ENCODE peak calls at places on chromosomes 4 and X, in six cellular contexts. One of them, this sample, is unnamed. For H3K9me3 and H3K36me3, the result is how much of the 10 kb centered on the place peaks cover.

GRCh38 chr4:172344266-172344772 is 531.1 kb downstream of the GALNTL6 start:
- DNase-seq in mammary epithelial cell: no peak
- DNase-seq in IMR-90: no peak
- DNase-seq in breast epithelium: no peak
- DNase-seq in CD4-positive, alpha-beta memory T cell: no peak
- DNase-seq in cardiac muscle cell: no peak
- DNase-seq in this sample: no peak

GRCh38 chr4:166324321-166324720 is 451.3 kb downstream of the TLL1 start:
- DNase-seq in CD4-positive, alpha-beta memory T cell: no peak
- DNase-seq in IMR-90: no peak
- DNase-seq in mammary epithelial cell: peak
- DNase-seq in breast epithelium: no peak
- DNase-seq in cardiac muscle cell: peak
- DNase-seq in this sample: no peak

GRCh38 chr4:21882050-21882839 is 66.3 kb downstream of the KCNIP4 start:
- DNase-seq in mammary epithelial cell: peak
- DNase-seq in IMR-90: peak
- DNase-seq in cardiac muscle cell: no peak
- DNase-seq in CD4-positive, alpha-beta memory T cell: no peak
- DNase-seq in breast epithelium: no peak
- DNase-seq in this sample: no peak

GRCh38 chrX:65723706-65724105 is 56.3 kb downstream of the MSN start:
- DNase-seq in CD4-positive, alpha-beta memory T cell: peak
- DNase-seq in breast epithelium: no peak
- DNase-seq in cardiac muscle cell: no peak
- DNase-seq in IMR-90: peak
- DNase-seq in mammary epithelial cell: no peak
- DNase-seq in this sample: no peak

GRCh38 chrX:22392176-22392814 is 119.6 kb downstream of the CBLL2 start:
- DNase-seq in IMR-90: no peak
- DNase-seq in mammary epithelial cell: no peak
- DNase-seq in breast epithelium: no peak
- DNase-seq in CD4-positive, alpha-beta memory T cell: no peak
- DNase-seq in cardiac muscle cell: no peak
- DNase-seq in this sample: no peak

GRCh38 chr4:80610845-80611244 is 275.3 kb downstream of the CFAP299 start:
- DNase-seq in CD4-positive, alpha-beta memory T cell: no peak
- DNase-seq in breast epithelium: no peak
- DNase-seq in cardiac muscle cell: no peak
- DNase-seq in mammary epithelial cell: peak
- DNase-seq in IMR-90: peak
- DNase-seq in this sample: peak

GRCh38 chr4:72286185-72286584 is 254.4 kb downstream of the NPFFR2 start:
- DNase-seq in IMR-90: peak
- DNase-seq in mammary epithelial cell: peak
- DNase-seq in cardiac muscle cell: peak
- DNase-seq in breast epithelium: no peak
- DNase-seq in CD4-positive, alpha-beta memory T cell: no peak
- DNase-seq in this sample: no peak

GRCh38 chr4:155403886-155404285 is 27.1 kb upstream of the MAP9 start:
- DNase-seq in CD4-positive, alpha-beta memory T cell: no peak
- DNase-seq in IMR-90: peak
- DNase-seq in mammary epithelial cell: peak
- DNase-seq in breast epithelium: no peak
- DNase-seq in cardiac muscle cell: peak
- DNase-seq in this sample: no peak

GRCh38 chr4:85132570-85132969 is 166.1 kb upstream of the WDFY3 start:
- DNase-seq in mammary epithelial cell: no peak
- DNase-seq in IMR-90: no peak
- DNase-seq in breast epithelium: no peak
- DNase-seq in CD4-positive, alpha-beta memory T cell: no peak
- DNase-seq in cardiac muscle cell: no peak
- DNase-seq in this sample: no peak

GRCh38 chr4:145012841-145013240 is 85.2 kb downstream of the ANAPC10 start:
- DNase-seq in IMR-90: peak
- DNase-seq in mammary epithelial cell: peak
- DNase-seq in cardiac muscle cell: no peak
- DNase-seq in CD4-positive, alpha-beta memory T cell: no peak
- DNase-seq in breast epithelium: no peak
- DNase-seq in this sample: no peak

GRCh38 chr4:182201871-182202270 is 41.3 kb upstream of the TENM3 start:
- DNase-seq in mammary epithelial cell: no peak
- DNase-seq in IMR-90: peak
- DNase-seq in cardiac muscle cell: no peak
- DNase-seq in CD4-positive, alpha-beta memory T cell: no peak
- DNase-seq in breast epithelium: no peak
- DNase-seq in this sample: peak

GRCh38 chr4:20554134-20554533 is 146.1 kb upstream of the PACRGL start:
- DNase-seq in breast epithelium: no peak
- DNase-seq in cardiac muscle cell: no peak
- DNase-seq in mammary epithelial cell: peak
- DNase-seq in CD4-positive, alpha-beta memory T cell: no peak
- DNase-seq in IMR-90: no peak
- DNase-seq in this sample: no peak

GRCh38 chr4:150664935-150665334 is 83.0 kb downstream of the MAB21L2 start:
- DNase-seq in CD4-positive, alpha-beta memory T cell: no peak
- DNase-seq in IMR-90: no peak
- DNase-seq in cardiac muscle cell: no peak
- DNase-seq in breast epithelium: no peak
- DNase-seq in mammary epithelial cell: peak
- DNase-seq in this sample: no peak

GRCh38 chr4:87066403-87067119 is 131.8 kb downstream of the AFF1 start:
- DNase-seq in CD4-positive, alpha-beta memory T cell: no peak
- DNase-seq in IMR-90: no peak
- DNase-seq in breast epithelium: no peak
- DNase-seq in mammary epithelial cell: no peak
- DNase-seq in cardiac muscle cell: peak
- DNase-seq in this sample: no peak

GRCh38 chr4:89640620-89641366 is 196.2 kb downstream of the SNCA start:
- DNase-seq in breast epithelium: no peak
- DNase-seq in CD4-positive, alpha-beta memory T cell: no peak
- DNase-seq in IMR-90: peak
- DNase-seq in cardiac muscle cell: peak
- DNase-seq in mammary epithelial cell: peak
- DNase-seq in this sample: peak

GRCh38 chr4:139774759-139775487 is 109.3 kb downstream of the MGST2 start:
- DNase-seq in IMR-90: no peak
- DNase-seq in mammary epithelial cell: no peak
- DNase-seq in cardiac muscle cell: no peak
- DNase-seq in CD4-positive, alpha-beta memory T cell: no peak
- DNase-seq in breast epithelium: no peak
- DNase-seq in this sample: no peak

GRCh38 chrX:18875256-18875878 is 108.5 kb downstream of the PHKA2 start:
- DNase-seq in cardiac muscle cell: no peak
- DNase-seq in IMR-90: no peak
- DNase-seq in mammary epithelial cell: no peak
- DNase-seq in CD4-positive, alpha-beta memory T cell: no peak
- DNase-seq in breast epithelium: no peak
- DNase-seq in this sample: no peak

GRCh38 chr4:41692717-41693345 is 55.7 kb downstream of the PHOX2B start:
- DNase-seq in breast epithelium: no peak
- DNase-seq in IMR-90: peak
- DNase-seq in mammary epithelial cell: peak
- DNase-seq in CD4-positive, alpha-beta memory T cell: peak
- DNase-seq in cardiac muscle cell: peak
- DNase-seq in this sample: peak

GRCh38 chrX:41923257-41923924 is at the start of gene CASK:
- DNase-seq in mammary epithelial cell: peak
- DNase-seq in CD4-positive, alpha-beta memory T cell: peak
- DNase-seq in IMR-90: peak
- DNase-seq in breast epithelium: peak
- DNase-seq in cardiac muscle cell: peak
- DNase-seq in this sample: peak

GRCh38 chrX:54540289-54540688 is 10.3 kb downstream of the GNL3L start:
- DNase-seq in IMR-90: peak
- DNase-seq in CD4-positive, alpha-beta memory T cell: no peak
- DNase-seq in breast epithelium: no peak
- DNase-seq in mammary epithelial cell: no peak
- DNase-seq in cardiac muscle cell: no peak
- DNase-seq in this sample: peak

GRCh38 chr4:167233523-167234387 is 539 bp downstream of the SPOCK3 start:
- DNase-seq in CD4-positive, alpha-beta memory T cell: no peak
- DNase-seq in cardiac muscle cell: peak
- DNase-seq in mammary epithelial cell: peak
- DNase-seq in IMR-90: no peak
- DNase-seq in breast epithelium: no peak
- DNase-seq in this sample: peak

GRCh38 chr4:7460591-7460990 is 25.9 kb upstream of the PSAPL1 start:
- DNase-seq in mammary epithelial cell: no peak
- DNase-seq in IMR-90: peak
- DNase-seq in CD4-positive, alpha-beta memory T cell: no peak
- DNase-seq in breast epithelium: no peak
- DNase-seq in cardiac muscle cell: no peak
- DNase-seq in this sample: no peak

GRCh38 chr4:85932371-85933305 is 427.2 kb downstream of the MAPK10 start:
- DNase-seq in breast epithelium: no peak
- DNase-seq in CD4-positive, alpha-beta memory T cell: no peak
- DNase-seq in IMR-90: no peak
- DNase-seq in mammary epithelial cell: no peak
- DNase-seq in cardiac muscle cell: peak
- DNase-seq in this sample: no peak

GRCh38 chr4:3318561-3319021 is 25.8 kb downstream of the RGS12 start:
- DNase-seq in CD4-positive, alpha-beta memory T cell: no peak
- DNase-seq in breast epithelium: peak
- DNase-seq in cardiac muscle cell: peak
- DNase-seq in IMR-90: no peak
- DNase-seq in mammary epithelial cell: no peak
- DNase-seq in this sample: no peak

GRCh38 chr4:205097-205756 is 80.9 kb downstream of the ZNF718 start:
- DNase-seq in mammary epithelial cell: no peak
- DNase-seq in cardiac muscle cell: no peak
- DNase-seq in IMR-90: no peak
- DNase-seq in CD4-positive, alpha-beta memory T cell: no peak
- DNase-seq in breast epithelium: no peak
- DNase-seq in this sample: no peak

GRCh38 chr4:200936-201335 is 76.6 kb downstream of the ZNF718 start:
- DNase-seq in CD4-positive, alpha-beta memory T cell: no peak
- DNase-seq in mammary epithelial cell: no peak
- DNase-seq in cardiac muscle cell: no peak
- DNase-seq in breast epithelium: no peak
- DNase-seq in IMR-90: no peak
- DNase-seq in this sample: no peak

GRCh38 chr4:211033-211511 is 86.8 kb downstream of the ZNF718 start:
- DNase-seq in breast epithelium: no peak
- DNase-seq in IMR-90: no peak
- DNase-seq in mammary epithelial cell: no peak
- DNase-seq in CD4-positive, alpha-beta memory T cell: no peak
- DNase-seq in cardiac muscle cell: no peak
- DNase-seq in this sample: no peak

DNA sequence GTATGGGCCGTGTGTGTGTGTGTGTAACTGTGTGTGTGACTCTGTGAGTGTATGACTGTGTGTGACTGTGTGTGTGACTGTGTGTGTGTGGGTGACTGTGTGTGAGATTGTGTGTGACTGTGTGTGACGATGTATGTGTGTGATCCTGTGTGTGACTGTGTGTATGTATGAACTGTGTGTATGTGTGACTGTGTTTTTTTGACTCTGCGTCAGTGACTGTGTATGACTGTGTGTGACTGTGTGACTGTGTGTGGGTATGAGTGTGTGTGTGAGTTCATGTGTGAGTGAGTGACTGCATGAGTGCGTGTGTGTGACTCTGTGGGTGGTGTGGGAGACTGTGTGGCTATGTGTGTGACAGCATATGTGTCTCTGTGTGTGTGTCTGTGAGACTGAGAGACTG is 81.8 kb downstream of the ZNF718 start:
- DNase-seq in cardiac muscle cell: no peak
- DNase-seq in IMR-90: no peak
- DNase-seq in mammary epithelial cell: no peak
- DNase-seq in breast epithelium: no peak
- DNase-seq in CD4-positive, alpha-beta memory T cell: no peak
- DNase-seq in this sample: no peak
- H3K9me3 ChIP-seq in cardiac muscle cell: under half
- H3K9me3 ChIP-seq in IMR-90: under half
- H3K9me3 ChIP-seq in mammary epithelial cell: under half
- H3K9me3 ChIP-seq in breast epithelium: under half
- H3K9me3 ChIP-seq in CD4-positive, alpha-beta memory T cell: under half
- H3K9me3 ChIP-seq in this sample: under half

DNA sequence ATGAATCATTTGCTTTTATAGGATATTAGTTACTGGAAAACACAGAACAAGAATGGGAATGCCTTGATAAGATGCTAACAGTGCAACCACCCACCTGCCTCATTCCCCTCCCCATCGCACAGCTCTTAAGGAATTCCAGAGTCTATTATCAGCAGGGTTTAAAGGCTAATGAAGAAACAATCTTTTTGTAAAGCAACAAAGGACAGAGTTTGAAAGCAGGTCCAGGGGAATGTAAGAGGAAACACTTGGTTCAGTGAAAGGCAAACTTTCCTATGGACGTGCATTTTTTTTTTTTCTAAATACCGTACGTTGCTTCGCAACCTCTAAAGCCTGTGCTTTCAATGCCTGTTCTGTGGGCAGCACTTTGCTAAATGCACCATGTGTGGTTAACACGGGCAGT is 92.5 kb downstream of the GPR50 start:
- DNase-seq in breast epithelium: no peak
- DNase-seq in IMR-90: no peak
- DNase-seq in mammary epithelial cell: no peak
- DNase-seq in CD4-positive, alpha-beta memory T cell: no peak
- DNase-seq in cardiac muscle cell: no peak
- DNase-seq in this sample: no peak
- H3K36me3 ChIP-seq in breast epithelium: under half
- H3K36me3 ChIP-seq in IMR-90: under half
- H3K36me3 ChIP-seq in mammary epithelial cell: under half
- H3K36me3 ChIP-seq in CD4-positive, alpha-beta memory T cell: under half
- H3K36me3 ChIP-seq in cardiac muscle cell: under half
- H3K36me3 ChIP-seq in this sample: under half

GRCh38 chr4:49058306-49058705 is 72.2 kb downstream of the CWH43 start:
- DNase-seq in mammary epithelial cell: no peak
- DNase-seq in IMR-90: no peak
- DNase-seq in cardiac muscle cell: no peak
- DNase-seq in breast epithelium: no peak
- DNase-seq in CD4-positive, alpha-beta memory T cell: no peak
- DNase-seq in this sample: no peak
- H3K9me3 ChIP-seq in mammary epithelial cell: under half
- H3K9me3 ChIP-seq in IMR-90: under half
- H3K9me3 ChIP-seq in cardiac muscle cell: under half
- H3K9me3 ChIP-seq in breast epithelium: under half
- H3K9me3 ChIP-seq in CD4-positive, alpha-beta memory T cell: under half
- H3K9me3 ChIP-seq in this sample: under half

DNA sequence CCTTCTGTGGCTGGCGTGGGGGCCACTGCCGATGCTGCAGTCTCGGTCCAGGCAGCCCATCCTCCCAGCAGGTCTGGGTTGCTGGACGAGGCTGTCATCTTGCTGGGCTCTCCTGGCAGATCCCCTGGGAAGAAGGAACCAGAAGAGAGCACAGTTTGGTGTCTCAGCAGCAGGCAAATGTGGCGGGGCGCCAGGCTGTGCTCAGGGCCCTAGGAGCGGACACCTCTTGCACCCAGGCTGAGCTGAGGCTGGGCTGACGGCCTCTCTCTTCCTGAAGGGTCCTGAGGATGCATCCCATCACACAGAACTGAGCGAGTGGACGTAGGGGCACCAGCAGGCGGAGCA is 39.2 kb upstream of the CPLX1 start:
- DNase-seq in breast epithelium: no peak
- DNase-seq in mammary epithelial cell: no peak
- DNase-seq in CD4-positive, alpha-beta memory T cell: no peak
- DNase-seq in IMR-90: no peak
- DNase-seq in cardiac muscle cell: no peak
- DNase-seq in this sample: no peak
- H3K36me3 ChIP-seq in breast epithelium: under half
- H3K36me3 ChIP-seq in mammary epithelial cell: under half
- H3K36me3 ChIP-seq in CD4-positive, alpha-beta memory T cell: half or more
- H3K36me3 ChIP-seq in IMR-90: half or more
- H3K36me3 ChIP-seq in cardiac muscle cell: under half
- H3K36me3 ChIP-seq in this sample: under half

This sample was measured in MG63.